ENCODE peak calls at places on chromosomes 5 and 9, in seven cellular contexts. B is thyroid gland, Q is bronchial epithelial cell, K is AG09309, L is endothelial cell of umbilical vein, E is BJ, I is fibroblast of pulmonary artery. C is an unnamed sample.

GRCh38 chr5:91283899-91284298 is 99.2 kb downstream of the ARRDC3 start:
- DNase-seq in B (no peak), Q (peak), K (peak), L (peak), E (peak), I (peak), C (peak)

GRCh38 chr5:133365326-133365725 is 247.0 kb downstream of the FSTL4 start:
- DNase-seq in B (no peak), Q (no peak), K (no peak), L (no peak), E (no peak), I (no peak), C (no peak)

GRCh38 chr5:139698461-139699146 is 50.5 kb downstream of the CXXC5 start:
- DNase-seq in B (peak), Q (peak), K (no peak), L (peak), E (no peak), I (peak), C (no peak)

GRCh38 chr5:40578501-40579451 is 100.9 kb upstream of the PTGER4 start:
- DNase-seq in B (no peak), Q (peak), K (no peak), L (peak), E (no peak), I (peak), C (peak)

GRCh38 chr5:129996896-129997295 is 92.6 kb downstream of the CHSY3 start:
- DNase-seq in B (no peak), Q (peak), K (peak), L (no peak), E (peak), I (peak), C (no peak)

GRCh38 chr9:116361558-116361957 is 208.0 kb downstream of the PAPPA start:
- DNase-seq in B (peak), Q (no peak), K (no peak), L (no peak), E (no peak), I (no peak), C (no peak)

GRCh38 chr5:151167022-151167421 is 9.4 kb upstream of the ANXA6 start:
- DNase-seq in B (peak), Q (no peak), K (no peak), L (no peak), E (no peak), I (no peak), C (no peak)

GRCh38 chr5:90638878-90639277 is 80.3 kb downstream of the ADGRV1 start:
- DNase-seq in B (no peak), Q (no peak), K (no peak), L (no peak), E (no peak), I (no peak), C (no peak)

GRCh38 chr5:178238711-178239592 is 6.3 kb upstream of the PHYKPL start:
- DNase-seq in B (no peak), Q (no peak), K (no peak), L (no peak), E (no peak), I (no peak), C (no peak)

GRCh38 chr9:37104183-37104889 is 16.0 kb upstream of the ZCCHC7 start:
- DNase-seq in B (no peak), Q (peak), K (peak), L (no peak), E (peak), I (peak), C (peak)

GRCh38 chr5:95216136-95216955 is 68.5 kb downstream of the MCTP1 start:
- DNase-seq in B (no peak), Q (peak), K (no peak), L (peak), E (no peak), I (peak), C (peak)

GRCh38 chr5:159178978-159179377 is 30.4 kb downstream of the RNF145 start:
- DNase-seq in B (no peak), Q (peak), K (peak), L (peak), E (peak), I (peak), C (peak)

GRCh38 chr5:30040483-30041116 is 1152.9 kb upstream of the CDH6 start:
- DNase-seq in B (no peak), Q (peak), K (no peak), L (no peak), E (no peak), I (peak), C (peak)

GRCh38 chr9:806285-807156 is 35.0 kb upstream of the DMRT1 start:
- DNase-seq in B (no peak), Q (peak), K (no peak), L (peak), E (no peak), I (peak), C (peak)

GRCh38 chr9:81002920-81003319 is 686.4 kb downstream of the TLE1 start:
- DNase-seq in B (no peak), Q (no peak), K (no peak), L (no peak), E (no peak), I (no peak), C (no peak)

GRCh38 chr5:961002-961710 is 47.4 kb upstream of the NKD2 start:
- DNase-seq in B (no peak), Q (no peak), K (no peak), L (no peak), E (no peak), I (no peak), C (no peak)

GRCh38 chr9:91034521-91034920 is 232.9 kb downstream of the SYK start:
- DNase-seq in B (no peak), Q (peak), K (no peak), L (no peak), E (no peak), I (no peak), C (peak)

GRCh38 chr5:93395891-93396465 is 185.0 kb downstream of the NR2F1-AS1 start:
- DNase-seq in B (no peak), Q (no peak), K (no peak), L (no peak), E (no peak), I (peak), C (no peak)

GRCh38 chr5:14706615-14707021 is 42.1 kb downstream of the OTULIN start:
- DNase-seq in B (no peak), Q (peak), K (peak), L (peak), E (peak), I (peak), C (no peak)

GRCh38 chr5:61974680-61975079 is 331.3 kb upstream of the KIF2A start:
- DNase-seq in B (no peak), Q (no peak), K (no peak), L (no peak), E (no peak), I (no peak), C (no peak)

GRCh38 chr5:102826629-102827028 is 71.5 kb downstream of the PAM start:
- DNase-seq in B (no peak), Q (peak), K (no peak), L (peak), E (no peak), I (no peak), C (peak)
- TF ChIP-seq CTCF in B (no peak), Q (no peak), K (no peak), L (no peak), E (no peak), I (no peak), C (no peak)

GRCh38 chr5:132235340-132235739 is 7.7 kb upstream of the P4HA2 start:
- DNase-seq in B (no peak), Q (no peak), K (no peak), L (no peak), E (no peak), I (no peak), C (no peak)

GRCh38 chr5:132238901-132239500 is 11.3 kb upstream of the P4HA2 start:
- DNase-seq in B (no peak), Q (no peak), K (no peak), L (no peak), E (no peak), I (no peak), C (no peak)

GRCh38 chr5:132237670-132238069 is 10.0 kb upstream of the P4HA2 start:
- DNase-seq in B (no peak), Q (no peak), K (no peak), L (no peak), E (no peak), I (no peak), C (no peak)

GRCh38 chr5:132238169-132238744 is 10.6 kb upstream of the P4HA2 start:
- DNase-seq in B (peak), Q (peak), K (no peak), L (peak), E (no peak), I (peak), C (peak)

GRCh38 chr5:132237141-132237540 is 9.5 kb upstream of the P4HA2 start:
- DNase-seq in B (no peak), Q (no peak), K (no peak), L (no peak), E (no peak), I (no peak), C (no peak)
- TF ChIP-seq CTCF in B (no peak), Q (no peak), K (peak), L (no peak), E (peak), I (no peak), C (no peak)

DNA sequence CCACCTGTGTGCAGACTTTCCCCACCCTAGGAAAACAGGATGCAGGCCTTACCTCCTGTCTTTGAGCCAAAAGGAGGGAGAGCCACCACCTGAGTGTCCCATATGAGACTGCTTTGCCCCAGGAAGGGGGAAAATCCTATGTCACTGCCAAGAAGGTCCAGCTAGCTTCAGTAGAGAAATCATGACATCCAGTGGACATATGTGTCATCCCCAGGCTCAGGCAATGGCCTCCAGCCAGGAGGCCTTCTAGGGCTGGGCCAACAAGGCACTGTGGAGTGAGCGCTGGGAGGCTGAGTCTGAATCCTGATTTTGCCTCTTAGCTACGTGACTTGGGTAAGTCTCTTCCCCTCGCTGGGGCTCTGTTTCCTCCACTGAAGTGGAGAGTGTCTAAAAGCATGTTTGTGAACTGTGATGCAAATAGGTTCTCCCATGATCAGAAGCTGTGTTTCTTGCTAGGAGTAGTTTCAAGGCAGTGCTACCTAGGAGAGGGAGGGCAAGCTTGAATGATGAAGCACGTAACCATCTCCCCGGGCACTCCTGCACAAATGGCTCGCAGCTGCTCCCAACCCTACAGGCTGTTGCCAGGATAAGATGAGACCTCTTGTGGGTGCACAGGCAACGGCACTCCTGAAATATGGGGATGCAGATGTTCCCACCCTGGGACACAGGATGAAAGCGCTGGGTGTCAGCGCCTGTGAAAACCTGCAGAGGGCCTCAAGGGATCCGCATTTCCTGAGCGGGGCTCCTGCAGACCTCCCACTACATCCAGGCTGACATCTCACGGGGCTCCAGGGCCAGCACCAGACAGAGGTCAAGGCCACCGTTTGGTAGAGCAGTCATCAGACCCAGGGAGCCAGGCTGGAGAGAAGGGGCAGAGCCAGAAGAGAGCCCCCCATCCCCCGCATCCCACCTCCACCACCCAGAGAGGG is 60.5 kb downstream of the SMIM23 start:
- DNase-seq in B (no peak), Q (no peak), K (no peak), L (no peak), E (no peak), I (peak), C (peak)
- TF ChIP-seq CTCF in B (no peak), Q (no peak), K (peak), L (no peak), E (peak), I (no peak), C (peak)

GRCh38 chr5:174920906-174921550 is 196.6 kb downstream of the MSX2 start:
- DNase-seq in B (no peak), Q (no peak), K (peak), L (no peak), E (no peak), I (no peak), C (no peak)

GRCh38 chr5:174925586-174925985 is 201.2 kb downstream of the MSX2 start:
- DNase-seq in B (no peak), Q (no peak), K (no peak), L (no peak), E (no peak), I (no peak), C (no peak)

GRCh38 chr5:174918655-174919054 is 194.3 kb downstream of the MSX2 start:
- DNase-seq in B (no peak), Q (no peak), K (no peak), L (no peak), E (no peak), I (no peak), C (no peak)

GRCh38 chr5:174919351-174919750 is 195.0 kb downstream of the MSX2 start:
- DNase-seq in B (no peak), Q (no peak), K (peak), L (no peak), E (no peak), I (no peak), C (no peak)

GRCh38 chr5:174922955-174923354 is 198.6 kb downstream of the MSX2 start:
- DNase-seq in B (no peak), Q (no peak), K (no peak), L (no peak), E (no peak), I (no peak), C (no peak)
- TF ChIP-seq CTCF in B (no peak), Q (no peak), K (no peak), L (no peak), E (no peak), I (no peak), C (no peak)

DNA sequence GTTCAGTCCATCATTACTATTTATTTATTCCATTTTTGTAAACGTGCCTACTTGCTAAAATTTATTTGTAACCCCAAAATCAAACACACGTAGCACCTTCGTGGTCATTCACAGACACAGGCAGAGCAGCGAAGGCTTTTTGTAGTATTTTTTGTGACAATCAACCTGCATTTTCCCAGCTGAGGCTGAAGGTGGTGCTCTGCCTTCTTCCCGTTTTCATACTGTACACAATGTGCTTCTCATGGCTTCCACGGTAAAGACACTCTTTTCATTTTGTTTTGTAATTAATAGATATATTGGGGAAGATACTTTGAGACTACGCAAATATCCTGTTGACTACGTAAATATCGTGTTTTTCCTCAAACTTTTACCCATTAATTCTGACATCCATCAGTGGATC is 19.4 kb downstream of the DAP start:
- DNase-seq in B (no peak), Q (no peak), K (no peak), L (no peak), E (no peak), I (no peak), C (no peak)
- TF ChIP-seq CTCF in B (no peak), Q (no peak), K (no peak), L (no peak), E (no peak), I (no peak), C (peak)

GRCh38 chr5:28779161-28779754 is 1740.9 kb upstream of the CDH9 start:
- DNase-seq in B (no peak), Q (peak), K (no peak), L (no peak), E (no peak), I (no peak), C (peak)
- TF ChIP-seq CTCF in B (no peak), Q (peak), K (no peak), L (no peak), E (no peak), I (no peak), C (peak)

GRCh38 chr5:141234109-141234508 is 11.0 kb downstream of the PCDHB14 start:
- DNase-seq in B (no peak), Q (no peak), K (no peak), L (peak), E (no peak), I (peak), C (no peak)
- TF ChIP-seq CTCF in B (no peak), Q (no peak), K (peak), L (no peak), E (peak), I (peak), C (no peak)

GRCh38 chr9:104025109-104025508 is 69.0 kb upstream of the SMC2 start:
- DNase-seq in B (no peak), Q (peak), K (no peak), L (no peak), E (no peak), I (peak), C (no peak)

GRCh38 chr9:104027295-104027694 is 66.8 kb upstream of the SMC2 start:
- DNase-seq in B (no peak), Q (no peak), K (no peak), L (no peak), E (no peak), I (no peak), C (no peak)

GRCh38 chr9:104025945-104026344 is 68.2 kb upstream of the SMC2 start:
- DNase-seq in B (no peak), Q (no peak), K (no peak), L (no peak), E (peak), I (peak), C (no peak)

DNA sequence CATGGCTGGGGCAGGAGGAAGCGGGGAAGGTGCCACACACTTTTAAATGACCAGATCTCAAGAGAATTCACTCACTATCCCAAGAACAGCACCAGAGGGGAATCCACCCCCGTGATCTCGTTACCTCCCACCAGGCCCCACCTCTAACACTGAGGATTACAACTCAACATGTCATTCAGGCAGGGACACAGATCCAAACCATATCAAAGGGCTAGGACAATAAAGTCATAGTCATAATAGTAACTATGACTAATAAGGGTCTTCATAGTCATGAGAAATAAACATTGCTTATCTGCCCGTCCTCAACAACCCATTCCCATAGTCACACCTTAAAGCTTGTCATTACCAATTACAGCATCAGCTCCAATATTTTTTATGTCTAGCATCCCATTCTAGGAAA is 65.3 kb upstream of the SMC2 start:
- DNase-seq in B (no peak), Q (no peak), K (no peak), L (no peak), E (no peak), I (no peak), C (no peak)
- TF ChIP-seq CTCF in B (no peak), Q (no peak), K (no peak), L (no peak), E (no peak), I (no peak), C (no peak)

C was measured in PC-3.